ENCODE peak calls at places on chromosomes 16 and 17, in six cellular contexts. Z, U, B, M, K and Y are unnamed samples.

GRCh38 chr17:29931253-29931932 is 1.4 kb upstream of the SSH2 start:
- DNase-seq in Z (peak; percentile 67), U (peak; percentile 53), B (peak; percentile 75), M (peak; percentile 73), K (peak; percentile 90), Y (no peak)

GRCh38 chr17:4948997-4949320 is 629 bp upstream of the PFN1 start:
- DNase-seq in Z (peak; percentile 94), U (no peak), B (peak; percentile 84), M (peak; percentile 90), K (peak; percentile 92), Y (peak; percentile 91)

GRCh38 chr17:16215002-16215272 is 397 bp downstream of the NCOR1 start:
- DNase-seq in Z (peak; percentile 74), U (peak; percentile 24), B (no peak), M (no peak), K (peak; percentile 69), Y (peak; percentile 72)

GRCh38 chr16:65889533-65889966 is 476.9 kb upstream of the CDH5 start:
- DNase-seq in Z (no peak), U (no peak), B (no peak), M (no peak), K (no peak), Y (no peak)

GRCh38 chr17:72446525-72447250 is 325.9 kb downstream of the SOX9 start:
- DNase-seq in Z (no peak), U (no peak), B (no peak), M (no peak), K (peak; percentile 75), Y (no peak)

GRCh38 chr17:72030067-72030899 is 90.5 kb upstream of the SOX9 start:
- DNase-seq in Z (no peak), U (peak; percentile 8), B (peak; percentile 47), M (peak; percentile 22), K (peak; percentile 47), Y (no peak)

GRCh38 chr17:8659758-8660410 is 29.4 kb upstream of the MYH10 start:
- DNase-seq in Z (no peak), U (no peak), B (no peak), M (no peak), K (no peak), Y (no peak)

GRCh38 chr16:74757347-74757746 is 17.3 kb downstream of the FA2H start:
- DNase-seq in Z (no peak), U (no peak), B (no peak), M (no peak), K (no peak), Y (no peak)

GRCh38 chr17:14276535-14277250 is 24.2 kb upstream of the HS3ST3B1 start:
- DNase-seq in Z (no peak), U (no peak), B (no peak), M (no peak), K (no peak), Y (no peak)

GRCh38 chr16:502179-502943 is 25.2 kb upstream of the CAPN15 start:
- DNase-seq in Z (no peak), U (no peak), B (no peak), M (no peak), K (peak; percentile 86), Y (no peak)

GRCh38 chr17:2511138-2511461 is 588 bp downstream of the METTL16 start:
- DNase-seq in Z (no peak), U (no peak), B (no peak), M (no peak), K (no peak), Y (no peak)

GRCh38 chr17:40073454-40074174 is 10.8 kb downstream of the THRA start:
- DNase-seq in Z (no peak), U (no peak), B (no peak), M (no peak), K (no peak), Y (no peak)

GRCh38 chr16:590165-590874 is 454 bp downstream of the RAB40C start:
- DNase-seq in Z (no peak), U (peak; percentile 21), B (no peak), M (no peak), K (no peak), Y (no peak)

GRCh38 chr16:85425061-85425662 is 188.0 kb upstream of the GSE1 start:
- DNase-seq in Z (no peak), U (no peak), B (peak; percentile 29), M (peak; percentile 14), K (peak; percentile 42), Y (no peak)

GRCh38 chr16:18788828-18789514 is 1.2 kb downstream of the RPS15A start:
- DNase-seq in Z (no peak), U (no peak), B (no peak), M (no peak), K (no peak), Y (no peak)

GRCh38 chr17:42906772-42907171 is 6.2 kb downstream of the G6PC1 start:
- DNase-seq in Z (no peak), U (no peak), B (no peak), M (no peak), K (no peak), Y (no peak)

GRCh38 chr16:15518412-15519351 is 84.3 kb downstream of the BMERB1 start:
- DNase-seq in Z (peak; percentile 68), U (peak; percentile 22), B (no peak), M (peak; percentile 21), K (no peak), Y (peak; percentile 67)

GRCh38 chr16:24045641-24046040 is 209.9 kb downstream of the PRKCB start:
- DNase-seq in Z (no peak), U (no peak), B (no peak), M (no peak), K (peak; percentile 37), Y (no peak)

GRCh38 chr16:47976609-47977180 is 179.1 kb downstream of the ABCC12 start:
- DNase-seq in Z (no peak), U (no peak), B (no peak), M (no peak), K (no peak), Y (no peak)

GRCh38 chr16:2150418-2151187 is 2.2 kb downstream of the RAB26 start:
- DNase-seq in Z (no peak), U (no peak), B (no peak), M (no peak), K (no peak), Y (no peak)

GRCh38 chr17:17713839-17714238 is 32.6 kb downstream of the RAI1 start:
- DNase-seq in Z (peak; percentile 90), U (no peak), B (no peak), M (peak; percentile 75), K (no peak), Y (no peak)

GRCh38 chr17:57975044-57975443 is 13.0 kb downstream of the VEZF1 start:
- DNase-seq in Z (no peak), U (no peak), B (no peak), M (no peak), K (no peak), Y (no peak)

GRCh38 chr17:50604470-50604869 is 30.2 kb upstream of the ABCC3 start:
- DNase-seq in Z (no peak), U (no peak), B (no peak), M (peak; percentile 77), K (no peak), Y (no peak)

GRCh38 chr17:70961341-70961740 is 792.0 kb downstream of the KCNJ2 start:
- DNase-seq in Z (no peak), U (no peak), B (no peak), M (no peak), K (no peak), Y (no peak)

DNA sequence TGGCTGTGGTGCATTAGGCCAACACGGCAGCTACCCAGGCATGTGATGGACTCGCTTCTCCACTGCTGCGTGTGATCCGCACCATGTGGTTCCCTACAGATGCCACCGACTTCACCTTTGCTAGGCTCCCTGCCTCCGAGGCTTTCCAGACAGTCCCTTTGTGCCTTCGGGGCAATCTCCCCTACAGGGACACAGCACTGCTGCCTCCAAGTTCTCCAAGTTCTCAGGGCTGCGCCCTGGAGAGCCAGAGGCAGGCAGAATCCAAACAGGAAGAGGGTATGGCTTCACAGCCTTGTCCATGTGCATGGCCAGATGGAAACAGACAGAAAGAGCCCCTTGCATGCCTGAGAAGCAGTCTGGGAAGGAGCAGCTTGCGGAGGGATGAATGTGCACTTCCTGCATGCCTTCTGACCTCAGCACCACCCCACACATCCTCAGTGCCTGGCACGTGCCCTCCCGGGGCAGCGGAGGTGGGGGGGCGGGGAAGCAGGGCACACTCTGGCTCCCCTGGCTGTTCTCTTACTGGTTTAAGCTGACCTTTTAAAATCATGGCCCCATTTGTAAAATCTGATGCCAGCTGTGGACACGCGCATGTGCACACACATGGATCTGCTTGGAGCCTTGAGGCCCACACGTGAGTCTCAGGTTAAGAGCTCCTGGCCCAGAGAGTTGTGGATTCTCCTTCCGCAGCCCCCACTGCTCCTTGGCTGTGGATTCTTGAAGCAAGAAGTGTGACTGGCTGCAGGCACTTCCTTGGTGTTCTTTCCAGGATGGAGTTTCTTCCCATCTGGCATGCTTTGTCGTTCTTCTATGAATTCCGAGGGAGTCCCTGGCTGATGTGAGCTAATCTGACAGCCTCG is 55.3 kb upstream of the MTSS2 start:
- DNase-seq in Z (no peak), U (no peak), B (peak; percentile 68), M (no peak), K (no peak), Y (no peak)
- H3K27ac ChIP-seq in Z (no peak overlapping the region), U (no peak overlapping the region), B (peak overlapping the region; percentile 48), M (no peak overlapping the region), K (peak overlapping the region; percentile 64), Y (no peak overlapping the region)

GRCh38 chr17:80345321-80345720 is 69.6 kb upstream of the ENDOV start:
- DNase-seq in Z (peak; percentile 48), U (no peak), B (no peak), M (no peak), K (no peak), Y (no peak)
- TF ChIP-seq CTCF in Z (no peak), U (no peak), B (no peak), M (no peak), K (no peak), Y (no peak)

DNA sequence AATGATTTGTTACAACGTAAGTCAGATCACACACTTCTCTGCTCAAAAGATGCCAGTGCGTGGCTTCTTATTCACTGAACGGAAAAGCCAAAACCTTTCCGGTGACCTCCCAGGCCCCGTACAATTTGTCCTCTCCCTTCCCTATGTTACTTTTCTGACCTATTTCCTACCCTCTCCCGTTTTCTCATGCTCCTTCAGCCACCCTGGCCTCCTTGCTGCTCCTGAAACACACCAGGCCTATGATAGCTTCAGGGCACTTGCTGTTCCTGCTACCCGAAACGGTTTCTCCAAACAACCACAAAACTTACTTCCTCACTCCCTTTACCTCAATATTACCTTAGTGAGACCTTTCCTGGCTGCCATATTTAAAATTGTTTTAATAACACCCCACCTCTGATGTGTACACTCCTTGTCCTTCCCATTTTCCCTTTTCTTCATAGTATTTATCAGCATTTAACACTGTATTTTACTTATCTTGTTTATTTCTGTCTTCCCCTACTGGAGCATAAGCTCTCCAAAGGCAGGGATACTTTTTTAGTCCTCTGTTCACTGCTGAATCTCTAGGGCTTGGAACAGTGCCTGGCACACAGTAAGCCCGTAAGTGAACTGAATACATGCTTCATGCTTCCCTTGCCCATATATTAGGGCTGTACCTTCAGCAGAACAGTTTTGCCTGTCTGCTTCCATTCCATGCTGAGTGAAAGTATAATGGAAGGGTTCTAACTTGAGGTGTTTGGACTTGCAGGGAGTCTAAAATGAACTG is 10.9 kb upstream of the ARL2BP start:
- DNase-seq in Z (no peak), U (no peak), B (no peak), M (no peak), K (no peak), Y (no peak)
- H3K4me3 ChIP-seq in Z (no peak overlapping the region), U (no peak overlapping the region), B (no peak overlapping the region), M (no peak overlapping the region), K (no peak overlapping the region), Y (no peak overlapping the region)

DNA sequence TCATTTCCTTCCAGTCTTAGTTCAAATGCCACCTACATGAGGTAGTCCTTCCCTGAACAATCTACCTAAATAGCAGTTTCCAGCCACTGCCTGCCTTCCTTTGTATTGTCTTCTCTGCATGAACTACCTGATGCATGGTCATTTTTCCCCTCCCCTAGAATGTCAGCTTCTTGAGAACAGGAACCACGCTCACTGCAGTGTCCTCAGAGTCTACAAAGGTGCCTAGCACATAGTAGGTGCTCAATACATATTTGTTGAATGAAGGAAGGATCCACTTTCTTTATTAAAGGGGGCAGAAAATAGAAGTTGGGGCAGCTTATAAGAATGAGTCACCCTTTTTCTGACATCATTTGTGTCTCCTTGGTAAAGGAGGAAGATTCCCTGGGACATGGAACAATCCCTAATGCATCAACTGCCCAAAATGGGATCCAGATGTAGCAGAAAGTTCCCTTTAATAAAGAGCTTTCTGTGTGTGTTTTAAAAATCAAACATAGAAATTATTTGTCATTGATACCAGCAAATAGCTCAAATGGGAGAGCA is 4.4 kb upstream of the CYLD start:
- DNase-seq in Z (no peak), U (no peak), B (peak; percentile 21), M (no peak), K (no peak), Y (no peak)
- H3K27ac ChIP-seq in Z (no peak overlapping the region), U (no peak overlapping the region), B (no peak overlapping the region), M (no peak overlapping the region), K (no peak overlapping the region), Y (no peak overlapping the region)